ENCODE peak calls at places on chromosome 17, in seven cellular contexts. One of them, this sample, is unnamed.

GRCh38 chr17:2709173-2709661 is 2.3 kb downstream of the CLUH start:
- DNase-seq in stomach: peak
- DNase-seq in breast epithelium: peak
- DNase-seq in SK-N-MC: no peak
- DNase-seq in sigmoid colon: peak
- DNase-seq in GM12891: no peak
- DNase-seq in HCT116: no peak
- DNase-seq in this sample: no peak

GRCh38 chr17:63774141-63774981 is at the start of gene DDX42:
- DNase-seq in stomach: peak
- DNase-seq in breast epithelium: peak
- DNase-seq in SK-N-MC: no peak
- DNase-seq in sigmoid colon: peak
- DNase-seq in GM12891: peak
- DNase-seq in HCT116: no peak
- DNase-seq in this sample: peak

GRCh38 chr17:60173304-60173807 is 23.6 kb downstream of the CA4 start:
- DNase-seq in stomach: no peak
- DNase-seq in breast epithelium: no peak
- DNase-seq in SK-N-MC: no peak
- DNase-seq in sigmoid colon: no peak
- DNase-seq in GM12891: no peak
- DNase-seq in HCT116: no peak
- DNase-seq in this sample: no peak

GRCh38 chr17:15945493-15946209 is 721 bp downstream of the ADORA2B start:
- DNase-seq in stomach: no peak
- DNase-seq in breast epithelium: no peak
- DNase-seq in SK-N-MC: no peak
- DNase-seq in sigmoid colon: peak
- DNase-seq in GM12891: no peak
- DNase-seq in HCT116: no peak
- DNase-seq in this sample: peak

GRCh38 chr17:16491703-16492612 is at the start of gene LRRC75A:
- DNase-seq in stomach: peak
- DNase-seq in breast epithelium: no peak
- DNase-seq in SK-N-MC: no peak
- DNase-seq in sigmoid colon: no peak
- DNase-seq in GM12891: peak
- DNase-seq in HCT116: no peak
- DNase-seq in this sample: peak

GRCh38 chr17:73643012-73643845 is 1.0 kb downstream of the SDK2 start:
- DNase-seq in stomach: peak
- DNase-seq in breast epithelium: no peak
- DNase-seq in SK-N-MC: no peak
- DNase-seq in sigmoid colon: no peak
- DNase-seq in GM12891: peak
- DNase-seq in HCT116: no peak
- DNase-seq in this sample: peak

GRCh38 chr17:39212841-39213480 is 12.8 kb downstream of the STAC2 start:
- DNase-seq in stomach: peak
- DNase-seq in breast epithelium: peak
- DNase-seq in SK-N-MC: no peak
- DNase-seq in sigmoid colon: no peak
- DNase-seq in GM12891: no peak
- DNase-seq in HCT116: no peak
- DNase-seq in this sample: no peak

GRCh38 chr17:70091681-70092080 is 16.7 kb downstream of the KCNJ16 start:
- DNase-seq in stomach: no peak
- DNase-seq in breast epithelium: no peak
- DNase-seq in SK-N-MC: no peak
- DNase-seq in sigmoid colon: no peak
- DNase-seq in GM12891: no peak
- DNase-seq in HCT116: no peak
- DNase-seq in this sample: no peak

GRCh38 chr17:39199673-39199985 is 454 bp upstream of the RPL19 start:
- DNase-seq in stomach: no peak
- DNase-seq in breast epithelium: no peak
- DNase-seq in SK-N-MC: no peak
- DNase-seq in sigmoid colon: no peak
- DNase-seq in GM12891: no peak
- DNase-seq in HCT116: no peak
- DNase-seq in this sample: no peak

GRCh38 chr17:36185416-36185815 is 9.0 kb upstream of the TBC1D3B start:
- DNase-seq in stomach: no peak
- DNase-seq in breast epithelium: no peak
- DNase-seq in SK-N-MC: no peak
- DNase-seq in sigmoid colon: no peak
- DNase-seq in GM12891: no peak
- DNase-seq in HCT116: no peak
- DNase-seq in this sample: no peak
- TF ChIP-seq POLR2AphosphoS5 in stomach: no peak
- TF ChIP-seq POLR2AphosphoS5 in breast epithelium: no peak
- TF ChIP-seq POLR2AphosphoS5 in SK-N-MC: no peak
- TF ChIP-seq POLR2AphosphoS5 in sigmoid colon: no peak
- TF ChIP-seq POLR2AphosphoS5 in GM12891: no peak
- TF ChIP-seq POLR2AphosphoS5 in HCT116: no peak
- TF ChIP-seq POLR2AphosphoS5 in this sample: no peak

GRCh38 chr17:57834146-57834741 is 15.6 kb downstream of the MRPS23 start:
- DNase-seq in stomach: peak
- DNase-seq in breast epithelium: peak
- DNase-seq in SK-N-MC: no peak
- DNase-seq in sigmoid colon: peak
- DNase-seq in GM12891: no peak
- DNase-seq in HCT116: no peak
- DNase-seq in this sample: no peak
- TF ChIP-seq POLR2AphosphoS5 in stomach: peak
- TF ChIP-seq POLR2AphosphoS5 in breast epithelium: no peak
- TF ChIP-seq POLR2AphosphoS5 in SK-N-MC: no peak
- TF ChIP-seq POLR2AphosphoS5 in sigmoid colon: peak
- TF ChIP-seq POLR2AphosphoS5 in GM12891: no peak
- TF ChIP-seq POLR2AphosphoS5 in HCT116: no peak
- TF ChIP-seq POLR2AphosphoS5 in this sample: no peak

GRCh38 chr17:78128616-78129384 is at the start of gene TMC6:
- DNase-seq in stomach: peak
- DNase-seq in breast epithelium: peak
- DNase-seq in SK-N-MC: no peak
- DNase-seq in sigmoid colon: peak
- DNase-seq in GM12891: peak
- DNase-seq in HCT116: peak
- DNase-seq in this sample: peak
- TF ChIP-seq POLR2AphosphoS5 in stomach: peak
- TF ChIP-seq POLR2AphosphoS5 in breast epithelium: no peak
- TF ChIP-seq POLR2AphosphoS5 in SK-N-MC: peak
- TF ChIP-seq POLR2AphosphoS5 in sigmoid colon: peak
- TF ChIP-seq POLR2AphosphoS5 in GM12891: no peak
- TF ChIP-seq POLR2AphosphoS5 in HCT116: peak
- TF ChIP-seq POLR2AphosphoS5 in this sample: peak

GRCh38 chr17:37743612-37743874 is 1.3 kb downstream of the HNF1B start:
- DNase-seq in stomach: peak
- DNase-seq in breast epithelium: no peak
- DNase-seq in SK-N-MC: no peak
- DNase-seq in sigmoid colon: no peak
- DNase-seq in GM12891: no peak
- DNase-seq in HCT116: no peak
- DNase-seq in this sample: no peak
- TF ChIP-seq POLR2AphosphoS5 in stomach: no peak
- TF ChIP-seq POLR2AphosphoS5 in breast epithelium: no peak
- TF ChIP-seq POLR2AphosphoS5 in SK-N-MC: no peak
- TF ChIP-seq POLR2AphosphoS5 in sigmoid colon: no peak
- TF ChIP-seq POLR2AphosphoS5 in GM12891: no peak
- TF ChIP-seq POLR2AphosphoS5 in HCT116: no peak
- TF ChIP-seq POLR2AphosphoS5 in this sample: no peak

DNA sequence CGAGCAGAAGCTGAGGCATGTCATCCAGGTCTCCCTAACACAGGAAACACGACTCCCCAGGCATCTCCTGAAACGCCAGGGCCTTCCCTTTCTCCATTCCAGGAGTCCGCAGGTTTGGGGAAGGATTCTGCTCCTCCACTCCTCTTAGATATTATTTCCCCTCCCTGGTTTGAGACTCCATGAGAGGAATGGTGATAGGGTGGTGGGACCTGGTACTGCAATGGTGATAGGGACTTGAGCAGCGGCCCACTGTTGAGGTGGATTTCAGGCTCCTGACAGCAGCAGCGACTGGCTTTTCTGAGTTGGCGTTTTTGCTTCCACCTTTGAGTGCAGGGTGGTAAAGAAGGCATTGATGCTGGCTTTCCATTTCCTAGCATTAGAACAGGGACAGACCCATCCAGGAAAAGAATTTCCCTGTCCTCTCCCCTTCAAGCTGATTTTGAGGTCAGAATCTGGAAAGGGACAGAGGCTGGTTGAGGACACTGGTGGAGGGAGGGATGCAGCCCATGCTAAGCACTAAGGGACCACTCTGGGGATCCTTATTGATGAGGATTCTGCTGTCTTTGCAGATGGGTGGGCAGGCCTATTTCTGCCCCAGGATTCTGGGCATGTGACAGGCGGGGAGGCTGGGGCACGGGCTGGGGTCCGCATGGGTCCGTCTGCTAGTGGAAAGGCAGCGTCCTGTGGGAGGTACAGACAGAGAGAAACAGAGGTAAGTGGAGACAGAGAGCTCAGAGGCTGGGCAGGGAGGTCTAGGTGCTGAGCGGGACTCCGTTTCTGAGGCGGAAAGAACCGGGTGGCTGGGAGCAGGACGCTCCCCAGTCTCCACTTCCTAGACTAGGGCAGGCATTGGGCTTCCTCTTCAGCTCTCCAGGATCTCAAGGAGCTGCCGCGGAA is 1.3 kb upstream of the TBX4 start:
- DNase-seq in stomach: no peak
- DNase-seq in breast epithelium: no peak
- DNase-seq in SK-N-MC: no peak
- DNase-seq in sigmoid colon: peak
- DNase-seq in GM12891: no peak
- DNase-seq in HCT116: no peak
- DNase-seq in this sample: no peak
- TF ChIP-seq POLR2AphosphoS5 in stomach: no peak
- TF ChIP-seq POLR2AphosphoS5 in breast epithelium: no peak
- TF ChIP-seq POLR2AphosphoS5 in SK-N-MC: no peak
- TF ChIP-seq POLR2AphosphoS5 in sigmoid colon: no peak
- TF ChIP-seq POLR2AphosphoS5 in GM12891: no peak
- TF ChIP-seq POLR2AphosphoS5 in HCT116: no peak
- TF ChIP-seq POLR2AphosphoS5 in this sample: no peak

GRCh38 chr17:28404812-28405570 is 1.0 kb downstream of the SLC46A1 start:
- DNase-seq in stomach: peak
- DNase-seq in breast epithelium: no peak
- DNase-seq in SK-N-MC: no peak
- DNase-seq in sigmoid colon: no peak
- DNase-seq in GM12891: no peak
- DNase-seq in HCT116: no peak
- DNase-seq in this sample: no peak

GRCh38 chr17:28407130-28407973 is 1.3 kb upstream of the SLC46A1 start:
- DNase-seq in stomach: no peak
- DNase-seq in breast epithelium: no peak
- DNase-seq in SK-N-MC: no peak
- DNase-seq in sigmoid colon: no peak
- DNase-seq in GM12891: no peak
- DNase-seq in HCT116: no peak
- DNase-seq in this sample: no peak

GRCh38 chr17:28406478-28406824 is 439 bp upstream of the SLC46A1 start:
- DNase-seq in stomach: no peak
- DNase-seq in breast epithelium: no peak
- DNase-seq in SK-N-MC: no peak
- DNase-seq in sigmoid colon: no peak
- DNase-seq in GM12891: no peak
- DNase-seq in HCT116: no peak
- DNase-seq in this sample: no peak

GRCh38 chr17:28404461-28404811 is 1.6 kb downstream of the SLC46A1 start:
- DNase-seq in stomach: no peak
- DNase-seq in breast epithelium: no peak
- DNase-seq in SK-N-MC: no peak
- DNase-seq in sigmoid colon: no peak
- DNase-seq in GM12891: no peak
- DNase-seq in HCT116: no peak
- DNase-seq in this sample: no peak

GRCh38 chr17:28405632-28406477 is at the start of gene SLC46A1:
- DNase-seq in stomach: peak
- DNase-seq in breast epithelium: no peak
- DNase-seq in SK-N-MC: no peak
- DNase-seq in sigmoid colon: peak
- DNase-seq in GM12891: peak
- DNase-seq in HCT116: no peak
- DNase-seq in this sample: peak
- TF ChIP-seq POLR2AphosphoS5 in stomach: peak
- TF ChIP-seq POLR2AphosphoS5 in breast epithelium: peak
- TF ChIP-seq POLR2AphosphoS5 in SK-N-MC: peak
- TF ChIP-seq POLR2AphosphoS5 in sigmoid colon: no peak
- TF ChIP-seq POLR2AphosphoS5 in GM12891: no peak
- TF ChIP-seq POLR2AphosphoS5 in HCT116: peak
- TF ChIP-seq POLR2AphosphoS5 in this sample: peak

GRCh38 chr17:8826808-8827435 is 27.8 kb upstream of the MFSD6L start:
- DNase-seq in stomach: no peak
- DNase-seq in breast epithelium: no peak
- DNase-seq in SK-N-MC: no peak
- DNase-seq in sigmoid colon: peak
- DNase-seq in GM12891: no peak
- DNase-seq in HCT116: no peak
- DNase-seq in this sample: no peak
- TF ChIP-seq POLR2AphosphoS5 in stomach: no peak
- TF ChIP-seq POLR2AphosphoS5 in breast epithelium: no peak
- TF ChIP-seq POLR2AphosphoS5 in SK-N-MC: no peak
- TF ChIP-seq POLR2AphosphoS5 in sigmoid colon: no peak
- TF ChIP-seq POLR2AphosphoS5 in GM12891: peak
- TF ChIP-seq POLR2AphosphoS5 in HCT116: no peak
- TF ChIP-seq POLR2AphosphoS5 in this sample: no peak